ENCODE peak calls at places on chromosomes 4 and X, in five cellular contexts. Q, K, R, D and M are unnamed samples. For H4K20me1, the result is how much of the 10 kb centered on the place peaks cover.

GRCh38 chrX:103585421-103586313 is at the start of gene TCEAL4:
- DNase-seq in Q (no peak), K (peak), R (no peak), D (peak), M (peak)

GRCh38 chrX:40439625-40440532 is 140.9 kb upstream of the ATP6AP2 start:
- DNase-seq in Q (no peak), K (no peak), R (no peak), D (no peak), M (no peak)

GRCh38 chr4:112321768-112322684 is 24.9 kb downstream of the ALPK1 start:
- DNase-seq in Q (peak), K (peak), R (peak), D (peak), M (peak)

GRCh38 chrX:125926295-125926694 is 239.8 kb downstream of the DCAF12L2 start:
- DNase-seq in Q (no peak), K (no peak), R (no peak), D (no peak), M (no peak)

GRCh38 chrX:48919360-48919821 is 567 bp upstream of the PIM2 start:
- DNase-seq in Q (no peak), K (no peak), R (no peak), D (no peak), M (peak)

GRCh38 chr4:101039367-101039766 is 308.0 kb downstream of the PPP3CA start:
- DNase-seq in Q (no peak), K (no peak), R (no peak), D (no peak), M (no peak)

GRCh38 chr4:53321151-53321987 is 44.5 kb downstream of the SCFD2 start:
- DNase-seq in Q (peak), K (no peak), R (no peak), D (peak), M (peak)

GRCh38 chr4:79466621-79467020 is 58.6 kb upstream of the GK2 start:
- DNase-seq in Q (no peak), K (no peak), R (no peak), D (peak), M (peak)

GRCh38 chrX:119684916-119685224 is 8.1 kb downstream of the SEPTIN6 start:
- DNase-seq in Q (no peak), K (no peak), R (no peak), D (no peak), M (peak)

GRCh38 chr4:145762719-145763118 is 82.8 kb downstream of the C4orf51 start:
- DNase-seq in Q (no peak), K (no peak), R (no peak), D (no peak), M (no peak)

GRCh38 chr4:145760176-145760575 is 80.2 kb downstream of the C4orf51 start:
- DNase-seq in Q (no peak), K (no peak), R (no peak), D (no peak), M (no peak)

GRCh38 chr4:145766273-145766672 is 86.3 kb downstream of the C4orf51 start:
- DNase-seq in Q (no peak), K (no peak), R (no peak), D (no peak), M (no peak)

GRCh38 chr4:145760961-145761929 is 81.3 kb downstream of the C4orf51 start:
- DNase-seq in Q (no peak), K (no peak), R (no peak), D (no peak), M (no peak)

DNA sequence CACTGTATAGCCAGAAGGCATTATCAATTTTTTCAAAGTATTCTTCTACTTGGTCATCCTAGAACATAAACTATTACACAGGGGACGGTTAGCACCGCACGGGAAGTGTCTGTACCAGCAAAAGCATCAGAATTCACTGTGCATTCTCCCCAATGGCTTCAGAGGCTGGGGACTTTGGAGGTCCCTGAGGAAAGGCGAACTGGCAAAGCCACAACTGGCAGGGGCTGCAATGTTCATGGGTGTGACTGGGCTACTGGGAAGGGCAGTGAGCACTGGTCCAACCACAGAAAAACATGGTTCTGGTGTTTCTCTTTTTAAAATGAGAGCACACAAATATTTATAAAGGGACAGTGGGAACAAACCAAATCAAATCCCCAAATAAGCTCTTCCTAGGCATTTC is 83.5 kb downstream of the C4orf51 start:
- DNase-seq in Q (no peak), K (no peak), R (no peak), D (no peak), M (no peak)
- H4K20me1 ChIP-seq in Q (under half), K (under half), R (under half), D (under half), M (under half)

GRCh38 chrX:154468217-154468616 is 10.1 kb downstream of the PLXNA3 start:
- DNase-seq in Q (no peak), K (no peak), R (no peak), D (no peak), M (no peak)

GRCh38 chrX:154466907-154467306 is 8.8 kb downstream of the PLXNA3 start:
- DNase-seq in Q (no peak), K (no peak), R (no peak), D (no peak), M (no peak)

GRCh38 chrX:154469114-154469513 is 10.0 kb downstream of the LAGE3 start:
- DNase-seq in Q (no peak), K (no peak), R (no peak), D (no peak), M (no peak)

GRCh38 chrX:154466036-154466435 is 8.0 kb downstream of the PLXNA3 start:
- DNase-seq in Q (no peak), K (no peak), R (no peak), D (no peak), M (no peak)

DNA sequence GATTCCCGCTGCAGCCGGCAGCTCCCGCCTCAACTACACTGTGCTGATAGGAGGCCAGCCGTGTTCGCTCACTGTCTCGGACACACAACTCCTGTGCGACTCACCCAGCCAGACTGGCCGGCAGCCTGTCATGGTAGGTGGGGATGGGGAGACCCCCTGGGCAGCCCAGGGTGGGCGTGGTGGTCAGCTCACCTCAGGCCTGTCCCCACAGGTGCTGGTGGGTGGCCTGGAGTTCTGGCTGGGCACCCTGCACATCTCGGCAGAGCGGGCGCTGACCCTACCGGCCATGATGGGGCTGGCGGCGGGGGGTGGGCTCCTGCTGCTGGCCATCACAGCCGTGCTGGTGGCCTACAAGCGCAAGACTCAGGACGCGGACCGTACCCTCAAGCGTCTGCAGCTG is 9.5 kb downstream of the PLXNA3 start:
- DNase-seq in Q (no peak), K (no peak), R (no peak), D (no peak), M (no peak)
- H4K20me1 ChIP-seq in Q (under half), K (under half), R (under half), D (under half), M (under half)

GRCh38 chrX:65528705-65529340 is 5.8 kb downstream of the LAS1L start:
- DNase-seq in Q (peak), K (peak), R (no peak), D (peak), M (peak)

GRCh38 chrX:65522739-65523372 is 11.7 kb downstream of the LAS1L start:
- DNase-seq in Q (peak), K (no peak), R (no peak), D (peak), M (peak)

GRCh38 chrX:65532016-65532415 is 2.6 kb downstream of the LAS1L start:
- DNase-seq in Q (no peak), K (no peak), R (no peak), D (no peak), M (no peak)

GRCh38 chrX:65524139-65524538 is 10.4 kb downstream of the LAS1L start:
- DNase-seq in Q (no peak), K (no peak), R (no peak), D (no peak), M (no peak)

DNA sequence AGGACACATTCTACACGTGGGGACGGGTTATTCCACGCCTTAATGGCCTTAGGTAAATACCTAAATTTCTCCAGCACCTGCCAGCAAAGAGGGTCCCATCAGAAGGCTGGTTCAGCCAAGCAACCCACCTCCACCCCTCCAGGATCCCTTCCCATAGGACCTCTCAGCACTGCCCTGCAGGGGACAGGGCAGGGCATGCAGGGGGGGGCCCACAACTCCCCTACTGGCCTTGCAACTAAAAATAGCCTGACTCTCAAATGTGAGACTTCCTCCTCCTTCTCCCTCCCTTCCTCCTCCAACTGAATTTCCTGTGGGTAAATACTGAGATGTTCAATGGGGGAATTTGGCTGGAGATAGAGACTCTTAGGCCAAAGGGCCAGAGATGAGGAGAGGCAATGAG is 6.3 kb downstream of the LAS1L start:
- DNase-seq in Q (no peak), K (no peak), R (no peak), D (no peak), M (no peak)
- H4K20me1 ChIP-seq in Q (under half), K (under half), R (under half), D (under half), M (under half)

GRCh38 chr4:7287274-7287917 is 95.1 kb downstream of the SORCS2 start:
- DNase-seq in Q (no peak), K (no peak), R (no peak), D (no peak), M (no peak)
- H4K20me1 ChIP-seq in Q (under half), K (under half), R (under half), D (under half), M (under half)

DNA sequence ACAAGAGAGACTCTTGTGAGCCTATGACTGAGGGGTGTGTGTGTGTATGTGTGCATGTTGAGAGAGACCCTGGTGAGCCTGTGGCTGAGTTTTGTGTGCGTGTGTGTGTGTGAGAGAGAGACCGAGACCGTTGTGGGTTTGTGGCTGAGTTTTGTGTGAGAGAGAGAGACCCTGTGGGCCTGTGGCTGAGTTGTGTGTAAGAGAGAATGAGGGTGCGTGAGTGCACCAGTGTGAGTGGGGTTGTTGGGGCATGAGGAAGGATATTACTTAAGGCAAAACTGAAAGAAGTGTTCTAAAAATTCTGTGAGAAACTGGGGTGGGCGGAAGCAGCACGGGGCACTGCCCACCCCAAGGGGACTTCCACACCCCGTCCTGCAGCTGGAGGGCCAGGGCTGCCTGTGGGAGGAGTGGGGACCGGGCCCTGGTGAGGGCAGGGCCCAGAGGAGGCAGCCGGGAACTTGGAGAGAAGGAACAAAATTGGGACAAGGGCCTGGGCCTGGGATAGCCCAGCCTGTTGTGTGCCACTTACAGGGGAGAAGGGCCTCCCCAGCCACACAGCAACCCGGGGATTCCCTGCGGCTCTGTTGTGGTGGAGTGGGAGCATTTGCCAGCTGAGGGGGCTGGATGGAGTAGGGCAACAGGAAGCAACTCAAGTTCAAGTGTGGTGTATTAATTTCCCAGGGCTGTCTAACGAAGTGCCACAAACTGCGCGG is 22.0 kb downstream of the TMEM131L start:
- DNase-seq in Q (peak), K (no peak), R (no peak), D (peak), M (no peak)
- H4K20me1 ChIP-seq in Q (under half), K (under half), R (under half), D (under half), M (under half)

DNA sequence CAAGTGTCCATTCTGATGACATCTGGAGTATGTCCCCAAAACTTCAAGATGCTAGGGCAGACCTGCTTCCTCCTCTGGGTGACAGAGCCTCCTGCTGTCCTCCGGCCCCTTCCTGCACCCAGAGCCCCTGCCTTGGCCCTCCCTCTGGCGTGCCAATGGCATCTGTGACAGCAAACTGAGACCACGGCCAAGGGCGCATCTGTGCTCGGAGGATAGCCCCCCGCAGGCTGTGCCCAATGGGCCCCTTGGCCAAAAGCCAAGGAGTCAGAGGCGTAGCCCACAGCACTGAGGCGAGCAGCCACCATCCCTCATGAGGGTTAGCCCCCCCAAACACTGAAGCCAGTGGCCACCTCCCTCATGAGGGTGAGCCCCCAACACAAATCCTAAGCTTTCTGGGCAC is 7.9 kb downstream of the LRPAP1 start:
- DNase-seq in Q (no peak), K (no peak), R (no peak), D (no peak), M (no peak)
- H4K20me1 ChIP-seq in Q (under half), K (half or more), R (under half), D (under half), M (under half)